ENCODE peak calls at places on chromosomes 1 and 21, in ten cellular contexts. T, N, C, O, K, U, E, R, A and J are unnamed samples.

GRCh38 chr1:37795340-37796110 is 1.9 kb downstream of the MANEAL start:
- DNase-seq in E (no peak), N (no peak), K (peak), R (no peak), A (no peak), T (peak), C (peak), U (no peak), O (no peak), J (peak)

GRCh38 chr1:56527548-56528302 is 51.6 kb downstream of the PLPP3 start:
- DNase-seq in E (peak), C (no peak), A (no peak), R (no peak), K (no peak), U (no peak), T (no peak), O (no peak), N (no peak), J (no peak)

GRCh38 chr1:111465754-111466153 is 8.0 kb upstream of the C1orf162 start:
- DNase-seq in N (no peak), R (no peak), T (no peak), A (no peak), C (no peak), K (no peak), O (no peak), U (no peak), E (no peak), J (no peak)

GRCh38 chr1:164695956-164696665 is 137.1 kb downstream of the PBX1 start:
- DNase-seq in R (no peak), T (no peak), C (no peak), O (no peak), U (no peak), N (no peak), E (no peak), A (no peak), K (no peak), J (no peak)

GRCh38 chr1:160359559-160360226 is 7.2 kb upstream of the NHLH1 start:
- DNase-seq in E (no peak), C (no peak), A (no peak), R (no peak), U (no peak), K (no peak), T (no peak), O (no peak), N (no peak), J (no peak)

GRCh38 chr21:21247441-21247840 is 249.2 kb downstream of the NCAM2 start:
- DNase-seq in U (no peak), A (no peak), N (no peak), R (no peak), K (no peak), O (no peak), E (no peak), C (no peak), T (no peak), J (no peak)

GRCh38 chr1:94169126-94169525 is 48.2 kb upstream of the ABCA4 start:
- DNase-seq in U (no peak), C (no peak), K (no peak), N (no peak), T (no peak), E (no peak), R (no peak), A (no peak), O (no peak), J (no peak)

GRCh38 chr1:111742938-111743549 is 3.8 kb upstream of the INKA2 start:
- DNase-seq in U (no peak), R (no peak), N (no peak), E (no peak), T (no peak), O (no peak), K (no peak), C (no peak), A (no peak), J (no peak)

GRCh38 chr1:14693996-14694395 is 95.5 kb downstream of the KAZN start:
- DNase-seq in O (no peak), N (no peak), T (no peak), E (no peak), K (no peak), A (no peak), U (no peak), R (no peak), C (no peak), J (no peak)

GRCh38 chr1:37034301-37035013 is at the start of gene GRIK3:
- DNase-seq in U (no peak), T (no peak), O (no peak), E (no peak), A (no peak), C (no peak), R (no peak), N (no peak), K (peak), J (no peak)

GRCh38 chr1:157782946-157783345 is 6.0 kb upstream of the FCRL2 start:
- DNase-seq in E (no peak), K (no peak), O (no peak), T (no peak), R (no peak), C (no peak), A (no peak), U (no peak), N (no peak), J (no peak)

GRCh38 chr1:185058103-185058502 is 12.7 kb downstream of the RNF2 start:
- DNase-seq in K (no peak), T (no peak), E (no peak), R (no peak), U (no peak), O (no peak), N (no peak), C (no peak), A (no peak), J (no peak)

GRCh38 chr1:241499910-241500309 is 19.6 kb downstream of the FH start:
- DNase-seq in T (no peak), K (no peak), N (no peak), R (peak), C (no peak), O (no peak), U (no peak), E (no peak), A (no peak), J (no peak)

GRCh38 chr1:167977245-167977644 is 40.4 kb upstream of the MPC2 start:
- DNase-seq in C (no peak), N (no peak), T (no peak), U (no peak), E (no peak), O (no peak), R (no peak), K (no peak), A (no peak), J (no peak)

GRCh38 chr1:117897551-117897950 is 31.9 kb downstream of the GDAP2 start:
- DNase-seq in C (no peak), A (no peak), K (no peak), E (no peak), O (no peak), T (no peak), R (no peak), U (peak), N (no peak), J (no peak)

GRCh38 chr1:192557841-192558595 is 17.6 kb upstream of the RGS1 start:
- DNase-seq in A (no peak), K (no peak), E (no peak), N (peak), T (no peak), U (no peak), C (no peak), R (no peak), O (no peak), J (no peak)

GRCh38 chr1:84606977-84607376 is 32.7 kb upstream of the CTBS start:
- DNase-seq in R (no peak), C (no peak), O (no peak), U (no peak), E (no peak), A (no peak), N (no peak), T (no peak), K (no peak), J (no peak)

GRCh38 chr1:20078711-20079110 is 8.7 kb downstream of the PLA2G5 start:
- DNase-seq in T (no peak), K (no peak), R (no peak), A (no peak), C (peak), E (no peak), U (no peak), N (no peak), O (no peak), J (no peak)

GRCh38 chr1:179808503-179808902 is 65.4 kb downstream of the FAM163A start:
- DNase-seq in R (no peak), O (no peak), A (no peak), U (no peak), K (no peak), N (no peak), T (no peak), E (no peak), C (no peak), J (no peak)

GRCh38 chr1:116532698-116533424 is 38.0 kb downstream of the CD58 start:
- DNase-seq in N (no peak), T (no peak), U (no peak), A (no peak), E (no peak), C (no peak), O (no peak), R (no peak), K (no peak), J (no peak)